ENCODE peak calls at places on chromosomes 5 and 9, in six cellular contexts. One of them, this sample, is unnamed. For H3K4me1, the result is how much of the 10 kb centered on the place peaks cover.

GRCh38 chr5:139271201-139272027 is 22.1 kb upstream of the MATR3 start:
- DNase-seq in heart right ventricle: no peak
- DNase-seq in tibial nerve: no peak
- DNase-seq in effector memory CD4-positive, alpha-beta T cell: no peak
- DNase-seq in PC-3: peak
- DNase-seq in fibroblast of lung: peak
- DNase-seq in this sample: no peak

GRCh38 chr5:107289030-107289714 is 381.6 kb downstream of the EFNA5 start:
- DNase-seq in heart right ventricle: no peak
- DNase-seq in tibial nerve: no peak
- DNase-seq in effector memory CD4-positive, alpha-beta T cell: no peak
- DNase-seq in PC-3: no peak
- DNase-seq in fibroblast of lung: no peak
- DNase-seq in this sample: no peak

GRCh38 chr5:81825237-81825636 is 74.3 kb upstream of the SSBP2 start:
- DNase-seq in heart right ventricle: peak
- DNase-seq in tibial nerve: peak
- DNase-seq in effector memory CD4-positive, alpha-beta T cell: no peak
- DNase-seq in PC-3: peak
- DNase-seq in fibroblast of lung: peak
- DNase-seq in this sample: peak

GRCh38 chr9:70510157-70510770 is 95.8 kb upstream of the KLF9 start:
- DNase-seq in heart right ventricle: peak
- DNase-seq in tibial nerve: no peak
- DNase-seq in effector memory CD4-positive, alpha-beta T cell: no peak
- DNase-seq in PC-3: no peak
- DNase-seq in fibroblast of lung: no peak
- DNase-seq in this sample: peak

GRCh38 chr5:69276422-69277174 is 41.9 kb downstream of the CDK7 start:
- DNase-seq in heart right ventricle: no peak
- DNase-seq in tibial nerve: no peak
- DNase-seq in effector memory CD4-positive, alpha-beta T cell: no peak
- DNase-seq in PC-3: peak
- DNase-seq in fibroblast of lung: peak
- DNase-seq in this sample: no peak

GRCh38 chr9:77712533-77713130 is 64.5 kb upstream of the GNA14 start:
- DNase-seq in heart right ventricle: no peak
- DNase-seq in tibial nerve: no peak
- DNase-seq in effector memory CD4-positive, alpha-beta T cell: no peak
- DNase-seq in PC-3: peak
- DNase-seq in fibroblast of lung: peak
- DNase-seq in this sample: peak

GRCh38 chr5:172453206-172453985 is 929 bp downstream of the SH3PXD2B start:
- DNase-seq in heart right ventricle: no peak
- DNase-seq in tibial nerve: no peak
- DNase-seq in effector memory CD4-positive, alpha-beta T cell: no peak
- DNase-seq in PC-3: no peak
- DNase-seq in fibroblast of lung: peak
- DNase-seq in this sample: peak

GRCh38 chr5:172425402-172425801 is 28.9 kb downstream of the SH3PXD2B start:
- DNase-seq in heart right ventricle: no peak
- DNase-seq in tibial nerve: no peak
- DNase-seq in effector memory CD4-positive, alpha-beta T cell: no peak
- DNase-seq in PC-3: no peak
- DNase-seq in fibroblast of lung: no peak
- DNase-seq in this sample: peak

GRCh38 chr5:108686676-108687075 is 61.0 kb upstream of the FER start:
- DNase-seq in heart right ventricle: no peak
- DNase-seq in tibial nerve: no peak
- DNase-seq in effector memory CD4-positive, alpha-beta T cell: no peak
- DNase-seq in PC-3: no peak
- DNase-seq in fibroblast of lung: no peak
- DNase-seq in this sample: no peak

GRCh38 chr9:127761491-127761904 is 17.0 kb downstream of the SH2D3C start:
- DNase-seq in heart right ventricle: no peak
- DNase-seq in tibial nerve: no peak
- DNase-seq in effector memory CD4-positive, alpha-beta T cell: no peak
- DNase-seq in PC-3: no peak
- DNase-seq in fibroblast of lung: no peak
- DNase-seq in this sample: no peak

GRCh38 chr5:149608936-149609502 is 27.7 kb downstream of the ARHGEF37 start:
- DNase-seq in heart right ventricle: no peak
- DNase-seq in tibial nerve: no peak
- DNase-seq in effector memory CD4-positive, alpha-beta T cell: no peak
- DNase-seq in PC-3: no peak
- DNase-seq in fibroblast of lung: no peak
- DNase-seq in this sample: no peak

GRCh38 chr5:127229185-127229889 is 61.3 kb upstream of the MEGF10 start:
- DNase-seq in heart right ventricle: peak
- DNase-seq in tibial nerve: peak
- DNase-seq in effector memory CD4-positive, alpha-beta T cell: peak
- DNase-seq in PC-3: peak
- DNase-seq in fibroblast of lung: peak
- DNase-seq in this sample: peak

GRCh38 chr9:79581794-79582193 is 10.0 kb downstream of the TLE4 start:
- DNase-seq in heart right ventricle: no peak
- DNase-seq in tibial nerve: no peak
- DNase-seq in effector memory CD4-positive, alpha-beta T cell: peak
- DNase-seq in PC-3: peak
- DNase-seq in fibroblast of lung: peak
- DNase-seq in this sample: no peak

GRCh38 chr9:130537346-130538050 is 41.9 kb upstream of the FUBP3 start:
- DNase-seq in heart right ventricle: no peak
- DNase-seq in tibial nerve: no peak
- DNase-seq in effector memory CD4-positive, alpha-beta T cell: no peak
- DNase-seq in PC-3: peak
- DNase-seq in fibroblast of lung: peak
- DNase-seq in this sample: peak

GRCh38 chr5:74631088-74631960 is 9.2 kb downstream of the ENC1 start:
- DNase-seq in heart right ventricle: no peak
- DNase-seq in tibial nerve: no peak
- DNase-seq in effector memory CD4-positive, alpha-beta T cell: no peak
- DNase-seq in PC-3: peak
- DNase-seq in fibroblast of lung: peak
- DNase-seq in this sample: peak

GRCh38 chr9:15725953-15726352 is 173.1 kb downstream of the CCDC171 start:
- DNase-seq in heart right ventricle: no peak
- DNase-seq in tibial nerve: no peak
- DNase-seq in effector memory CD4-positive, alpha-beta T cell: no peak
- DNase-seq in PC-3: peak
- DNase-seq in fibroblast of lung: no peak
- DNase-seq in this sample: no peak

GRCh38 chr5:179453616-179454015 is 96.7 kb upstream of the RUFY1 start:
- DNase-seq in heart right ventricle: no peak
- DNase-seq in tibial nerve: no peak
- DNase-seq in effector memory CD4-positive, alpha-beta T cell: no peak
- DNase-seq in PC-3: no peak
- DNase-seq in fibroblast of lung: no peak
- DNase-seq in this sample: no peak

GRCh38 chr9:33687779-33688178 is 107.6 kb upstream of the PRSS3 start:
- DNase-seq in heart right ventricle: no peak
- DNase-seq in tibial nerve: no peak
- DNase-seq in effector memory CD4-positive, alpha-beta T cell: no peak
- DNase-seq in PC-3: no peak
- DNase-seq in fibroblast of lung: no peak
- DNase-seq in this sample: peak

GRCh38 chr5:10441992-10442435 is 335 bp downstream of the ROPN1L start:
- DNase-seq in heart right ventricle: no peak
- DNase-seq in tibial nerve: no peak
- DNase-seq in effector memory CD4-positive, alpha-beta T cell: no peak
- DNase-seq in PC-3: no peak
- DNase-seq in fibroblast of lung: no peak
- DNase-seq in this sample: peak

GRCh38 chr5:45695011-45695667 is 1.0 kb downstream of the HCN1 start:
- DNase-seq in heart right ventricle: no peak
- DNase-seq in tibial nerve: no peak
- DNase-seq in effector memory CD4-positive, alpha-beta T cell: no peak
- DNase-seq in PC-3: no peak
- DNase-seq in fibroblast of lung: no peak
- DNase-seq in this sample: peak

DNA sequence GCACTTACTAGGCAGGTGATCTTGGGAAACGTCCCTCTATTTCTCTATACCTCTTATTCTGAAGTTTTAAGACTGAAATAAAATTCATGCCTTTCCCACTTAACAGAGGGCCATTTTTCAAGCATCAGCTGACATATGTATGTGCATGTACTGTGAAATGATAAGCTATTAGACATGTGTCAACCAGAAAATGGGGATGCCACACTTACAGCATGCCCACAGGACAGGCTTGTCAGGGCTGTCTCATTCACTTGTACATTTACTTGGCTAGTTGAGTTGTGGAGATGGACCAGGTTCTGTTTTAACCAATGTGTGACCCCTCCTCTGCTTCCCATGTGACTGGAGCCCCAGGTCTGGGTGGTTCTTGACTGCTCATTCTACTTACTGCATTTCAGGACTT is 78.5 kb downstream of the C9orf152 start:
- DNase-seq in heart right ventricle: no peak
- DNase-seq in tibial nerve: no peak
- DNase-seq in effector memory CD4-positive, alpha-beta T cell: no peak
- DNase-seq in PC-3: no peak
- DNase-seq in fibroblast of lung: no peak
- DNase-seq in this sample: no peak
- H3K4me1 ChIP-seq in heart right ventricle: half or more
- H3K4me1 ChIP-seq in tibial nerve: half or more
- H3K4me1 ChIP-seq in effector memory CD4-positive, alpha-beta T cell: under half
- H3K4me1 ChIP-seq in PC-3: under half
- H3K4me1 ChIP-seq in fibroblast of lung: half or more
- H3K4me1 ChIP-seq in this sample: half or more

GRCh38 chr5:143376195-143376772 is 27.2 kb downstream of the NR3C1 start:
- DNase-seq in heart right ventricle: no peak
- DNase-seq in tibial nerve: no peak
- DNase-seq in effector memory CD4-positive, alpha-beta T cell: no peak
- DNase-seq in PC-3: no peak
- DNase-seq in fibroblast of lung: no peak
- DNase-seq in this sample: no peak
- H3K4me1 ChIP-seq in heart right ventricle: half or more
- H3K4me1 ChIP-seq in tibial nerve: under half
- H3K4me1 ChIP-seq in effector memory CD4-positive, alpha-beta T cell: under half
- H3K4me1 ChIP-seq in PC-3: under half
- H3K4me1 ChIP-seq in fibroblast of lung: under half
- H3K4me1 ChIP-seq in this sample: under half

GRCh38 chr5:78642701-78643100 is 5.9 kb downstream of the LHFPL2 start:
- DNase-seq in heart right ventricle: no peak
- DNase-seq in tibial nerve: no peak
- DNase-seq in effector memory CD4-positive, alpha-beta T cell: no peak
- DNase-seq in PC-3: no peak
- DNase-seq in fibroblast of lung: no peak
- DNase-seq in this sample: no peak

GRCh38 chr5:78644741-78645300 is 3.8 kb downstream of the LHFPL2 start:
- DNase-seq in heart right ventricle: no peak
- DNase-seq in tibial nerve: no peak
- DNase-seq in effector memory CD4-positive, alpha-beta T cell: no peak
- DNase-seq in PC-3: no peak
- DNase-seq in fibroblast of lung: no peak
- DNase-seq in this sample: no peak

GRCh38 chr5:78641060-78641474 is 7.5 kb downstream of the LHFPL2 start:
- DNase-seq in heart right ventricle: no peak
- DNase-seq in tibial nerve: no peak
- DNase-seq in effector memory CD4-positive, alpha-beta T cell: no peak
- DNase-seq in PC-3: no peak
- DNase-seq in fibroblast of lung: no peak
- DNase-seq in this sample: no peak

GRCh38 chr5:78647411-78647818 is 1.2 kb downstream of the LHFPL2 start:
- DNase-seq in heart right ventricle: no peak
- DNase-seq in tibial nerve: peak
- DNase-seq in effector memory CD4-positive, alpha-beta T cell: no peak
- DNase-seq in PC-3: peak
- DNase-seq in fibroblast of lung: peak
- DNase-seq in this sample: peak

GRCh38 chr5:78644129-78644528 is 4.4 kb downstream of the LHFPL2 start:
- DNase-seq in heart right ventricle: no peak
- DNase-seq in tibial nerve: no peak
- DNase-seq in effector memory CD4-positive, alpha-beta T cell: no peak
- DNase-seq in PC-3: no peak
- DNase-seq in fibroblast of lung: no peak
- DNase-seq in this sample: no peak
- H3K4me1 ChIP-seq in heart right ventricle: under half
- H3K4me1 ChIP-seq in tibial nerve: under half
- H3K4me1 ChIP-seq in effector memory CD4-positive, alpha-beta T cell: under half
- H3K4me1 ChIP-seq in PC-3: under half
- H3K4me1 ChIP-seq in fibroblast of lung: under half
- H3K4me1 ChIP-seq in this sample: half or more

GRCh38 chr5:60671899-60672692 is 27.9 kb downstream of the DEPDC1B start:
- DNase-seq in heart right ventricle: no peak
- DNase-seq in tibial nerve: no peak
- DNase-seq in effector memory CD4-positive, alpha-beta T cell: no peak
- DNase-seq in PC-3: no peak
- DNase-seq in fibroblast of lung: no peak
- DNase-seq in this sample: no peak

GRCh38 chr5:60672693-60673264 is 27.2 kb downstream of the DEPDC1B start:
- DNase-seq in heart right ventricle: no peak
- DNase-seq in tibial nerve: no peak
- DNase-seq in effector memory CD4-positive, alpha-beta T cell: no peak
- DNase-seq in PC-3: no peak
- DNase-seq in fibroblast of lung: no peak
- DNase-seq in this sample: no peak

GRCh38 chr5:60673329-60673728 is 26.6 kb downstream of the DEPDC1B start:
- DNase-seq in heart right ventricle: no peak
- DNase-seq in tibial nerve: no peak
- DNase-seq in effector memory CD4-positive, alpha-beta T cell: no peak
- DNase-seq in PC-3: no peak
- DNase-seq in fibroblast of lung: no peak
- DNase-seq in this sample: no peak

GRCh38 chr5:60668715-60669304 is 31.2 kb downstream of the DEPDC1B start:
- DNase-seq in heart right ventricle: no peak
- DNase-seq in tibial nerve: no peak
- DNase-seq in effector memory CD4-positive, alpha-beta T cell: no peak
- DNase-seq in PC-3: peak
- DNase-seq in fibroblast of lung: peak
- DNase-seq in this sample: peak

GRCh38 chr5:60670764-60671163 is 29.2 kb downstream of the DEPDC1B start:
- DNase-seq in heart right ventricle: no peak
- DNase-seq in tibial nerve: no peak
- DNase-seq in effector memory CD4-positive, alpha-beta T cell: no peak
- DNase-seq in PC-3: no peak
- DNase-seq in fibroblast of lung: no peak
- DNase-seq in this sample: no peak
- H3K4me1 ChIP-seq in heart right ventricle: under half
- H3K4me1 ChIP-seq in tibial nerve: under half
- H3K4me1 ChIP-seq in effector memory CD4-positive, alpha-beta T cell: under half
- H3K4me1 ChIP-seq in PC-3: under half
- H3K4me1 ChIP-seq in fibroblast of lung: under half
- H3K4me1 ChIP-seq in this sample: under half